ENCODE peak calls at places on chromosome 13, in eight cellular contexts. Q is HuH-7.5; I is right cardiac atrium; T is AG04450; G is cardiac septum; C is T-helper 17 cell; U is HFFc6; L is activated naive CD8-positive, alpha-beta T cell treated with anti-CD3 and anti-CD28 coated beads for 36 hours. X is an unnamed sample.
A peak's percentile ranks its signal among the peaks of the same experiment; 100 is the strongest.

GRCh38 chr13:33185853-33186252 is 99.7 kb downstream of the STARD13 start:
- DNase-seq in Q (no peak), I (no peak), T (no peak), G (no peak), C (no peak), U (no peak), L (no peak), X (no peak)

GRCh38 chr13:36758345-36758744 is 60.7 kb upstream of the RFXAP start:
- DNase-seq in Q (no peak), I (no peak), T (no peak), G (no peak), C (no peak), U (no peak), L (no peak), X (no peak)

GRCh38 chr13:111216166-111216960 is 101.3 kb downstream of the ARHGEF7 start:
- DNase-seq in Q (peak; percentile 20), I (peak; percentile 63), T (no peak), G (no peak), C (peak; percentile 21), U (no peak), L (peak; percentile 47), X (no peak)

GRCh38 chr13:45055198-45055901 is 65.0 kb upstream of the GTF2F2 start:
- DNase-seq in Q (no peak), I (no peak), T (peak; percentile 67), G (no peak), C (no peak), U (peak; percentile 92), L (peak; percentile 59), X (peak; percentile 79)

GRCh38 chr13:73984949-73985691 is 149.1 kb downstream of the KLF12 start:
- DNase-seq in Q (no peak), I (no peak), T (no peak), G (no peak), C (peak; percentile 57), U (no peak), L (peak; percentile 79), X (no peak)

GRCh38 chr13:59621791-59622190 is 541.9 kb downstream of the DIAPH3 start:
- DNase-seq in Q (no peak), I (no peak), T (no peak), G (no peak), C (no peak), U (no peak), L (no peak), X (no peak)

GRCh38 chr13:104414771-104415170 is 1348.6 kb upstream of the SLC10A2 start:
- DNase-seq in Q (no peak), I (no peak), T (no peak), G (no peak), C (no peak), U (no peak), L (no peak), X (no peak)

GRCh38 chr13:114071441-114071840 is 61.0 kb downstream of the RASA3 start:
- DNase-seq in Q (no peak), I (no peak), T (no peak), G (peak; percentile 17), C (no peak), U (no peak), L (no peak), X (no peak)

GRCh38 chr13:47256618-47257017 is 359.8 kb upstream of the HTR2A start:
- DNase-seq in Q (no peak), I (no peak), T (peak; percentile 42), G (no peak), C (no peak), U (peak; percentile 82), L (no peak), X (no peak)

GRCh38 chr13:41915096-41915495 is 45.8 kb downstream of the VWA8 start:
- DNase-seq in Q (no peak), I (no peak), T (no peak), G (no peak), C (no peak), U (no peak), L (no peak), X (no peak)

GRCh38 chr13:100176781-100177389 is 88.0 kb downstream of the PCCA start:
- DNase-seq in Q (no peak), I (no peak), T (peak; percentile 11), G (no peak), C (no peak), U (no peak), L (no peak), X (peak; percentile 16)

GRCh38 chr13:28754698-28755545 is 36.2 kb upstream of the SLC46A3 start:
- DNase-seq in Q (no peak), I (peak; percentile 73), T (no peak), G (peak; percentile 80), C (no peak), U (no peak), L (no peak), X (no peak)

GRCh38 chr13:101941095-101941777 is 460.6 kb downstream of the FGF14 start:
- DNase-seq in Q (no peak), I (no peak), T (no peak), G (no peak), C (no peak), U (peak; percentile 13), L (no peak), X (no peak)

GRCh38 chr13:26025196-26025595 is 26.6 kb downstream of the SHISA2 start:
- DNase-seq in Q (no peak), I (no peak), T (no peak), G (no peak), C (no peak), U (no peak), L (no peak), X (no peak)

GRCh38 chr13:37473035-37473434 is 125.5 kb downstream of the POSTN start:
- DNase-seq in Q (no peak), I (no peak), T (no peak), G (no peak), C (no peak), U (no peak), L (no peak), X (no peak)

GRCh38 chr13:52127378-52127777 is 1.5 kb downstream of the NEK5 start:
- DNase-seq in Q (no peak), I (no peak), T (no peak), G (no peak), C (no peak), U (no peak), L (no peak), X (no peak)

GRCh38 chr13:106173891-106174610 is 361.4 kb downstream of the EFNB2 start:
- DNase-seq in Q (no peak), I (no peak), T (no peak), G (no peak), C (no peak), U (no peak), L (no peak), X (no peak)

GRCh38 chr13:56735537-56735942 is 405.2 kb upstream of the PRR20A start:
- DNase-seq in Q (peak; percentile 10), I (peak; percentile 50), T (no peak), G (no peak), C (no peak), U (no peak), L (no peak), X (no peak)

GRCh38 chr13:34803756-34804155 is 138.3 kb upstream of the NBEA start:
- DNase-seq in Q (no peak), I (no peak), T (no peak), G (no peak), C (no peak), U (no peak), L (no peak), X (no peak)

GRCh38 chr13:40776681-40777165 is 5.7 kb upstream of the MRPS31 start:
- DNase-seq in Q (no peak), I (no peak), T (no peak), G (peak; percentile 84), C (peak; percentile 29), U (peak; percentile 61), L (peak; percentile 66), X (no peak)

GRCh38 chr13:110226051-110226562 is 80.8 kb downstream of the COL4A1 start:
- DNase-seq in Q (no peak), I (no peak), T (no peak), G (no peak), C (no peak), U (peak; percentile 4), L (no peak), X (no peak)

GRCh38 chr13:35961002-35961401 is 170.2 kb downstream of the DCLK1 start:
- DNase-seq in Q (no peak), I (no peak), T (no peak), G (no peak), C (no peak), U (no peak), L (no peak), X (no peak)

GRCh38 chr13:29802621-29803020 is 47.8 kb downstream of the UBL3 start:
- DNase-seq in Q (no peak), I (no peak), T (no peak), G (no peak), C (no peak), U (no peak), L (no peak), X (no peak)

GRCh38 chr13:97068146-97068545 is 73.9 kb upstream of the OXGR1 start:
- DNase-seq in Q (no peak), I (no peak), T (no peak), G (no peak), C (no peak), U (no peak), L (no peak), X (no peak)

GRCh38 chr13:106349080-106349841 is 186.2 kb downstream of the EFNB2 start:
- DNase-seq in Q (no peak), I (peak; percentile 63), T (no peak), G (no peak), C (no peak), U (no peak), L (no peak), X (no peak)

GRCh38 chr13:106151056-106151699 is 384.3 kb downstream of the EFNB2 start:
- DNase-seq in Q (no peak), I (no peak), T (peak; percentile 59), G (no peak), C (no peak), U (peak; percentile 95), L (no peak), X (peak; percentile 73)

GRCh38 chr13:45783346-45784043 is 68.1 kb downstream of the SIAH3 start:
- DNase-seq in Q (no peak), I (peak; percentile 55), T (no peak), G (no peak), C (no peak), U (no peak), L (no peak), X (no peak)

GRCh38 chr13:31862828-31863227 is 123.5 kb downstream of the RXFP2 start:
- DNase-seq in Q (no peak), I (no peak), T (no peak), G (no peak), C (no peak), U (no peak), L (no peak), X (no peak)

X was measured in epithelial cell of proximal tubule.